ENCODE peak calls at places on chromosomes 3 and 15, in four cellular contexts. R, L, A and Z are unnamed samples.

GRCh38 chr3:195083659-195084058 is 187.3 kb downstream of the XXYLT1 start:
- DNase-seq in R (no peak), A (no peak), L (no peak), Z (no peak)

GRCh38 chr3:7280318-7280717 is 419.4 kb downstream of the GRM7 start:
- DNase-seq in L (no peak), A (no peak), R (no peak), Z (no peak)

GRCh38 chr3:447671-448070 is 251.1 kb downstream of the CHL1 start:
- DNase-seq in R (no peak), A (no peak), L (no peak), Z (no peak)

GRCh38 chr3:60399861-60400845 is 851.1 kb downstream of the FHIT start:
- DNase-seq in A (peak), R (peak), L (no peak), Z (peak)

GRCh38 chr3:18422972-18423371 is 2.2 kb downstream of the SATB1 start:
- DNase-seq in R (peak), L (no peak), A (no peak), Z (peak)

GRCh38 chr3:33877187-33877586 is 78.8 kb downstream of the PDCD6IP start:
- DNase-seq in L (no peak), R (no peak), A (no peak), Z (no peak)

GRCh38 chr3:46960081-46960701 is 16.4 kb downstream of the CCDC12 start:
- DNase-seq in A (peak), R (peak), L (no peak), Z (peak)

GRCh38 chr3:52777959-52778805 is 783 bp downstream of the ITIH1 start:
- DNase-seq in A (no peak), R (no peak), L (peak), Z (no peak)

GRCh38 chr15:63599401-63600000 is 2.3 kb downstream of the FBXL22 start:
- DNase-seq in L (peak), A (peak), R (peak), Z (peak)

GRCh38 chr15:48062476-48062875 is 58.3 kb upstream of the SLC24A5 start:
- DNase-seq in A (peak), R (peak), L (no peak), Z (peak)

GRCh38 chr15:71691700-71692417 is 118.5 kb upstream of the NR2E3 start:
- DNase-seq in A (peak), L (no peak), R (peak), Z (peak)

GRCh38 chr3:129599607-129600006 is 6.9 kb downstream of the PLXND1 start:
- DNase-seq in A (peak), R (peak), L (no peak), Z (peak)

GRCh38 chr3:41893977-41894376 is 67.9 kb downstream of the ULK4 start:
- DNase-seq in R (peak), L (no peak), A (peak), Z (peak)

GRCh38 chr3:161560006-161560637 is 63.5 kb downstream of the OTOL1 start:
- DNase-seq in L (no peak), R (peak), A (peak), Z (peak)

GRCh38 chr3:72448375-72448823 is 399.8 kb downstream of the SHQ1 start:
- DNase-seq in R (no peak), L (no peak), A (no peak), Z (no peak)

GRCh38 chr3:48024401-48024800 is 8.2 kb upstream of the MAP4 start:
- DNase-seq in R (no peak), L (no peak), A (no peak), Z (no peak)

GRCh38 chr15:99148851-99149276 is 44.0 kb downstream of the SYNM start:
- DNase-seq in L (no peak), A (no peak), R (no peak), Z (no peak)

GRCh38 chr3:4722103-4722502 is 229.0 kb downstream of the ITPR1 start:
- DNase-seq in R (peak), L (peak), A (peak), Z (peak)

GRCh38 chr3:52248816-52249547 is 3.4 kb downstream of the PPM1M start:
- DNase-seq in A (no peak), R (peak), L (no peak), Z (peak)

GRCh38 chr3:74149466-74149865 is 465.0 kb downstream of the CNTN3 start:
- DNase-seq in R (no peak), L (no peak), A (no peak), Z (no peak)

GRCh38 chr3:142808103-142808917 is 80.6 kb downstream of the PCOLCE2 start:
- DNase-seq in A (peak), L (no peak), R (peak), Z (peak)

GRCh38 chr3:59451041-59451763 is 401.4 kb upstream of the CFAP20DC start:
- DNase-seq in L (peak), A (no peak), R (no peak), Z (peak)

GRCh38 chr3:123792473-123793201 is 91.5 kb downstream of the MYLK start:
- DNase-seq in R (no peak), L (no peak), A (peak), Z (peak)

GRCh38 chr3:172607305-172608121 is 84.3 kb upstream of the TNFSF10 start:
- DNase-seq in R (peak), L (peak), A (peak), Z (peak)

GRCh38 chr3:38588276-38588971 is 61.1 kb downstream of the SCN5A start:
- DNase-seq in A (no peak), L (peak), R (no peak), Z (no peak)

GRCh38 chr3:56987238-56987932 is 73.1 kb upstream of the SPATA12 start:
- DNase-seq in L (peak), A (no peak), R (no peak), Z (no peak)

GRCh38 chr3:195811756-195812155 is at the start of gene MUC4:
- DNase-seq in R (no peak), L (no peak), A (no peak), Z (no peak)

GRCh38 chr3:13276438-13277129 is 143.5 kb downstream of the NUP210 start:
- DNase-seq in R (no peak), L (no peak), A (no peak), Z (no peak)

GRCh38 chr15:22931784-22932536 is 48.2 kb downstream of the CYFIP1 start:
- DNase-seq in L (no peak), R (no peak), A (no peak), Z (no peak)

GRCh38 chr15:57923750-57924149 is 141.8 kb downstream of the ALDH1A2 start:
- DNase-seq in L (no peak), A (no peak), R (peak), Z (peak)